ENCODE peak calls at places on chromosome 15, in four cellular contexts. J is tibial nerve, R is HCT116, F is mammary epithelial cell. O is an unnamed sample.

GRCh38 chr15:64699767-64700388 is 75.5 kb downstream of the RBPMS2 start:
- DNase-seq in F (peak; percentile 16), J (no peak), R (no peak), O (peak; percentile 46)

GRCh38 chr15:53982876-53983275 is 4.6 kb downstream of the UNC13C start:
- DNase-seq in R (no peak), J (no peak), F (no peak), O (no peak)

GRCh38 chr15:70752142-70752754 is 11.1 kb downstream of the UACA start:
- DNase-seq in J (peak; percentile 71), F (no peak), R (no peak), O (peak; percentile 76)

GRCh38 chr15:39230205-39230916 is 350.5 kb upstream of the THBS1 start:
- DNase-seq in J (no peak), F (no peak), R (no peak), O (no peak)

GRCh38 chr15:95025924-95026728 is 794.8 kb downstream of the MCTP2 start:
- DNase-seq in R (peak; percentile 13), J (peak; percentile 76), F (peak; percentile 50), O (no peak)

GRCh38 chr15:66253643-66254363 is at the start of gene MEGF11:
- DNase-seq in F (peak; percentile 28), R (no peak), J (no peak), O (no peak)

GRCh38 chr15:59668571-59668970 is 11.3 kb upstream of the GTF2A2 start:
- DNase-seq in R (no peak), F (no peak), J (no peak), O (no peak)

GRCh38 chr15:69468241-69469121 is 15.9 kb downstream of the RPLP1 start:
- DNase-seq in J (no peak), F (peak; percentile 97), R (no peak), O (peak; percentile 47)

GRCh38 chr15:33866101-33866737 is 102.1 kb upstream of the CHRM5 start:
- DNase-seq in R (no peak), J (no peak), F (no peak), O (no peak)

GRCh38 chr15:95202569-95203349 is 971.4 kb downstream of the MCTP2 start:
- DNase-seq in R (no peak), J (no peak), F (no peak), O (no peak)

GRCh38 chr15:93314245-93314644 is 225.2 kb upstream of the RGMA start:
- DNase-seq in J (no peak), R (no peak), F (no peak), O (no peak)
- H3K36me3 ChIP-seq in J (no peaks in the 10 kb centered on the region), R (no peaks in the 10 kb centered on the region), F (no peaks in the 10 kb centered on the region), O (no peaks in the 10 kb centered on the region)

GRCh38 chr15:87711011-87711410 is 545.5 kb downstream of the NTRK3 start:
- DNase-seq in R (no peak), J (no peak), F (no peak), O (no peak)
- H3K9me3 ChIP-seq in R (peaks cover 13% of the 10 kb centered on the region), J (no peaks in the 10 kb centered on the region), F (no peaks in the 10 kb centered on the region), O (no peaks in the 10 kb centered on the region)

GRCh38 chr15:41350057-41350717 is 17.5 kb downstream of the NUSAP1 start:
- DNase-seq in J (no peak), R (no peak), F (no peak), O (no peak)

GRCh38 chr15:41341519-41341918 is 8.8 kb downstream of the NUSAP1 start:
- DNase-seq in F (peak; percentile 12), R (no peak), J (no peak), O (no peak)

GRCh38 chr15:41347236-41347635 is 14.6 kb downstream of the NUSAP1 start:
- DNase-seq in R (no peak), J (no peak), F (no peak), O (no peak)
- H3K36me3 ChIP-seq in R (peaks cover 73% of the 10 kb centered on the region), J (no peaks in the 10 kb centered on the region), F (peaks cover 35% of the 10 kb centered on the region), O (no peaks in the 10 kb centered on the region)

DNA sequence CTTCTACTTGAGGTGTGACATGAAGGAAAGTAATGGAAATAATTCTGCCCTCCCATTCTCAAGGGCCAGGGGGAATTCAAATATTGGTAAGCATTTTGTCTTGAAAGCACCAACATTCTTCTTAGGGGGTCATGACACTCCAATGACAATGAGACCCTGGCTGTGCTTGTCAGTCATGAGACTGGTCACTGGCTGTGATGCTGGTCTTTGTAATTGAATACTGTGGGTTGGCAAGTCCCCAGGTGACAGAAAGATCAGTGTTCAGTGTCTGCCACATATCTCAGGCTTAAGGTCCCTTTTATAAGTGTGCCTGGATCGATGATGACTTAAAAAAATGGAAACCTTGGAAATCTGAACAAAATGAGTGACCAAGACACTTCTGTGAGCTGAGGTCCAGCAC is 151.4 kb downstream of the SNRPN start:
- DNase-seq in J (no peak), R (no peak), F (no peak), O (no peak)
- H3K9me3 ChIP-seq in J (peaks cover 48% of the 10 kb centered on the region), R (peaks cover 13% of the 10 kb centered on the region), F (peaks cover 4% of the 10 kb centered on the region), O (peaks cover 62% of the 10 kb centered on the region)

GRCh38 chr15:40598672-40599071 is 4.6 kb downstream of the KNL1 start:
- DNase-seq in R (no peak), F (no peak), J (no peak), O (no peak)

GRCh38 chr15:40600956-40601355 is 6.9 kb downstream of the KNL1 start:
- DNase-seq in F (no peak), R (no peak), J (no peak), O (no peak)

GRCh38 chr15:40598126-40598525 is 4.1 kb downstream of the KNL1 start:
- DNase-seq in F (peak; percentile 33), R (no peak), J (no peak), O (no peak)

GRCh38 chr15:40603935-40604334 is 9.9 kb downstream of the KNL1 start:
- DNase-seq in F (no peak), R (no peak), J (no peak), O (no peak)
- H3K36me3 ChIP-seq in F (peaks cover 7% of the 10 kb centered on the region), R (peaks cover 31% of the 10 kb centered on the region), J (no peaks in the 10 kb centered on the region), O (no peaks in the 10 kb centered on the region)

GRCh38 chr15:62835762-62836161 is 206.8 kb upstream of the TPM1 start:
- DNase-seq in R (no peak), J (no peak), F (no peak), O (no peak)
- H3K9me3 ChIP-seq in R (no peaks in the 10 kb centered on the region), J (no peaks in the 10 kb centered on the region), F (no peaks in the 10 kb centered on the region), O (no peaks in the 10 kb centered on the region)

GRCh38 chr15:84874991-84875390 is 9.5 kb upstream of the SLC28A1 start:
- DNase-seq in J (no peak), R (no peak), F (no peak), O (no peak)
- H3K36me3 ChIP-seq in J (no peaks in the 10 kb centered on the region), R (no peaks in the 10 kb centered on the region), F (no peaks in the 10 kb centered on the region), O (peaks cover under 1% of the 10 kb centered on the region)

DNA sequence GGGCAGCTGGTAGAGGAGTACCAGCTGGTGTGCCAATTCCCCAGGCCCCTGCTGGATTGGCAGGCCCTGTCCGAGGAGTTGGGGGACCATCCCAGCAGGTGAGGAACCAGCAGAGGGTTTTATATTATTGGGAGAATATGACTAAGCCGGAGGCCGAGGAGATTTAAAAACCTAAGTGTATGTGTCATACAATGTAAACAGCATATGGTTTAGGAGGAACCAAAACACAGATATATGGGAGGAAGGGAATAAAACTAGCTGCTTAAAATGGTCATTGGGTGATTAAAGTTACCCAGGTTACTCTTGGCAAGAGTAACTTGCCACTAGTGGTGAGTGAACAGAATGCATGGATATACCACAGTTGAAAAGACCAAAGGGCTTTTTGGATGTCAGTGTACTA is 22.1 kb downstream of the SNRPN start:
- DNase-seq in F (no peak), R (no peak), J (no peak), O (no peak)
- H3K9me3 ChIP-seq in F (peaks cover 4% of the 10 kb centered on the region), R (peaks cover 3% of the 10 kb centered on the region), J (peaks cover 20% of the 10 kb centered on the region), O (peaks cover 14% of the 10 kb centered on the region)